ENCODE peak calls at places on chromosomes 5 and 9, in nine cellular contexts. N, F, K, C, B, V, U, E and D are unnamed samples.

GRCh38 chr9:96871176-96871575 is 16.9 kb upstream of the ZNF782 start:
- DNase-seq in V (no peak), F (no peak), E (no peak), B (no peak), N (no peak), C (no peak), K (no peak), U (no peak), D (no peak)

GRCh38 chr5:74641778-74642542 is 1.4 kb upstream of the ENC1 start:
- DNase-seq in C (peak), E (peak), B (peak), U (no peak), N (peak), K (peak), F (no peak), V (no peak), D (peak)

GRCh38 chr5:135222171-135222681 is 176.8 kb downstream of the MACROH2A1 start:
- DNase-seq in F (no peak), B (no peak), U (no peak), N (no peak), K (no peak), E (no peak), C (no peak), V (no peak), D (no peak)

GRCh38 chr9:72315089-72315509 is 49.9 kb downstream of the ZFAND5 start:
- DNase-seq in V (no peak), K (no peak), F (peak), U (no peak), N (peak), E (peak), B (no peak), C (peak), D (peak)

GRCh38 chr5:93925321-93925720 is 183.9 kb upstream of the POU5F2 start:
- DNase-seq in V (no peak), C (no peak), B (no peak), N (peak), E (no peak), U (no peak), K (no peak), F (no peak), D (peak)

GRCh38 chr5:169701910-169702451 is 64.9 kb downstream of the DOCK2 start:
- DNase-seq in C (no peak), F (no peak), N (peak), U (no peak), V (no peak), B (no peak), E (no peak), K (no peak), D (peak)

GRCh38 chr5:180047667-180048066 is 23.9 kb downstream of the RNF130 start:
- DNase-seq in F (peak), N (peak), V (no peak), B (no peak), C (no peak), E (no peak), K (no peak), U (no peak), D (peak)

GRCh38 chr5:131394128-131394527 is 130.3 kb downstream of the CDC42SE2 start:
- DNase-seq in N (peak), E (no peak), K (no peak), U (no peak), B (no peak), V (no peak), F (no peak), C (no peak), D (peak)

GRCh38 chr9:90423661-90424193 is 218.9 kb downstream of the DIRAS2 start:
- DNase-seq in C (no peak), N (no peak), B (no peak), U (no peak), E (no peak), V (no peak), K (no peak), F (no peak), D (no peak)

GRCh38 chr5:54234304-54234938 is 76.0 kb downstream of the ARL15 start:
- DNase-seq in U (no peak), V (no peak), K (peak), E (no peak), C (no peak), F (no peak), N (peak), B (no peak), D (peak)

GRCh38 chr5:6837519-6838110 is 124.4 kb downstream of the TENT4A start:
- DNase-seq in F (no peak), B (no peak), V (no peak), N (no peak), E (no peak), K (no peak), C (no peak), U (no peak), D (peak)

GRCh38 chr9:94656190-94656589 is 16.9 kb upstream of the FBP1 start:
- DNase-seq in E (no peak), F (no peak), N (peak), C (no peak), U (no peak), B (peak), V (peak), K (no peak), D (peak)

GRCh38 chr9:5354184-5354583 is 14.5 kb upstream of the RLN1 start:
- DNase-seq in U (no peak), E (no peak), B (no peak), V (no peak), N (no peak), C (no peak), F (no peak), K (no peak), D (no peak)

GRCh38 chr9:103731541-103731940 is 362.6 kb upstream of the SMC2 start:
- DNase-seq in K (peak), V (no peak), B (no peak), N (peak), C (no peak), F (no peak), U (no peak), E (no peak), D (no peak)

GRCh38 chr5:142151436-142152382 is 43.1 kb downstream of the NDFIP1 start:
- DNase-seq in B (peak), C (peak), V (no peak), E (no peak), U (peak), N (peak), F (no peak), K (peak), D (peak)

GRCh38 chr9:130458027-130458803 is 13.5 kb downstream of the ASS1 start:
- DNase-seq in E (no peak), F (peak), N (no peak), B (no peak), C (no peak), K (no peak), U (no peak), V (no peak), D (no peak)

GRCh38 chr5:154446183-154447073 is 631 bp downstream of the SAP30L start:
- DNase-seq in K (peak), V (peak), B (peak), N (peak), C (no peak), E (peak), F (peak), U (peak), D (peak)